ENCODE peak calls at places on chromosomes 2 and 18, in five cellular contexts. B, F, S, G and J are unnamed samples.

GRCh38 chr18:1585881-1586488 is 681.3 kb downstream of the ADCYAP1 start:
- DNase-seq in B (no peak), F (no peak), S (peak; percentile 41), G (peak; percentile 69), J (no peak)

GRCh38 chr2:199407421-199407820 is 50.3 kb downstream of the SATB2 start:
- DNase-seq in B (no peak), F (no peak), S (no peak), G (no peak), J (no peak)

GRCh38 chr2:24421668-24422067 is 61.3 kb upstream of the ITSN2 start:
- DNase-seq in B (peak; percentile 29), F (peak; percentile 53), S (no peak), G (peak; percentile 73), J (peak; percentile 39)

GRCh38 chr18:32899819-32900218 is 127.0 kb upstream of the KLHL14 start:
- DNase-seq in B (no peak), F (no peak), S (no peak), G (peak; percentile 3), J (no peak)

GRCh38 chr2:8625399-8626283 is 56.2 kb upstream of the ID2 start:
- DNase-seq in B (no peak), F (no peak), S (no peak), G (no peak), J (no peak)

GRCh38 chr18:8507881-8508280 is 101.4 kb upstream of the RAB12 start:
- DNase-seq in B (no peak), F (no peak), S (no peak), G (no peak), J (no peak)

GRCh38 chr2:40218679-40219078 is 233.2 kb downstream of the SLC8A1 start:
- DNase-seq in B (no peak), F (no peak), S (no peak), G (no peak), J (peak; percentile 49)

GRCh38 chr2:85524567-85524923 is 14.4 kb upstream of the MAT2A start:
- DNase-seq in B (no peak), F (no peak), S (peak; percentile 69), G (no peak), J (no peak)

GRCh38 chr18:79737426-79737825 is 57.8 kb downstream of the CTDP1 start:
- DNase-seq in B (no peak), F (no peak), S (no peak), G (no peak), J (no peak)

GRCh38 chr18:7779226-7779625 is 212.1 kb downstream of the PTPRM start:
- DNase-seq in B (no peak), F (no peak), S (no peak), G (peak; percentile 54), J (no peak)

GRCh38 chr2:24015562-24016375 is 5.9 kb downstream of the MFSD2B start:
- DNase-seq in B (no peak), F (no peak), S (peak; percentile 99), G (peak; percentile 98), J (no peak)

GRCh38 chr2:33133436-33133835 is 186.7 kb downstream of the LTBP1 start:
- DNase-seq in B (no peak), F (no peak), S (no peak), G (no peak), J (peak; percentile 46)

GRCh38 chr2:33130544-33130943 is 183.8 kb downstream of the LTBP1 start:
- DNase-seq in B (no peak), F (no peak), S (no peak), G (peak; percentile 44), J (no peak)

GRCh38 chr2:33129661-33130447 is 183.1 kb downstream of the LTBP1 start:
- DNase-seq in B (no peak), F (no peak), S (no peak), G (no peak), J (no peak)

GRCh38 chr2:33131108-33131507 is 184.4 kb downstream of the LTBP1 start:
- DNase-seq in B (no peak), F (no peak), S (no peak), G (peak; percentile 69), J (no peak)

GRCh38 chr2:33131820-33132219 is 185.1 kb downstream of the LTBP1 start:
- DNase-seq in B (no peak), F (no peak), S (no peak), G (no peak), J (no peak)
- H3K4me1 ChIP-seq in B (no peaks in the 10 kb centered on the region), F (peaks cover 44% of the 10 kb centered on the region), S (no peaks in the 10 kb centered on the region), G (peaks cover 59% of the 10 kb centered on the region), J (no peaks in the 10 kb centered on the region)

DNA sequence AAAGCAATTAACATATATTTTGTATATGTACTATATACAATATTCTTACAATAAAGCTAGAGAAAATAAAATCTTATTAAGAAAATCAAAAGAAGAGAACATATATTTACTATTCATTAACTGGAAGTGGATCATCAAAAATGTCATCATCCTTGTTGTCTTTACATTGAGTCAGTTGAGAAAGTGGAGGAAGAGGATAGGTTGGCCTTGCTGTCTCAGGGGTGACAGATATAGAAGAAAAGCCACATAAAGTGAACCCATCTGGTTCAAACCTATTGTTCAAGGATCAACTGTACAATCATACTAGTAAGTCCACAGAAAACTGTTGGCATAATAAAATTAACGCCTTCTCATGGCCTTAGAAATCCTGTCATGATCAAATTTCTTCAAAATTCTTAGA is 26.6 kb downstream of the SESTD1 start:
- DNase-seq in B (no peak), F (no peak), S (no peak), G (peak; percentile 31), J (no peak)
- H3K4me1 ChIP-seq in B (peaks cover 18% of the 10 kb centered on the region), F (peaks cover 63% of the 10 kb centered on the region), S (peaks cover 49% of the 10 kb centered on the region), G (peaks cover 66% of the 10 kb centered on the region), J (no peaks in the 10 kb centered on the region)

GRCh38 chr2:231682546-231683291 is 25.6 kb upstream of the PTMA start:
- DNase-seq in B (no peak), F (no peak), S (no peak), G (no peak), J (no peak)
- H3K4me1 ChIP-seq in B (no peaks in the 10 kb centered on the region), F (peaks cover 51% of the 10 kb centered on the region), S (peaks cover 24% of the 10 kb centered on the region), G (peaks cover 11% of the 10 kb centered on the region), J (peaks cover 1% of the 10 kb centered on the region)

GRCh38 chr2:62200868-62201267 is 5.0 kb downstream of the B3GNT2 start:
- DNase-seq in B (no peak), F (no peak), S (no peak), G (no peak), J (no peak)
- H3K4me1 ChIP-seq in B (peaks cover 74% of the 10 kb centered on the region), F (peaks cover 64% of the 10 kb centered on the region), S (peaks cover 34% of the 10 kb centered on the region), G (peaks cover 7% of the 10 kb centered on the region), J (no peaks in the 10 kb centered on the region)

GRCh38 chr2:134389331-134389835 is 135.5 kb downstream of the MGAT5 start:
- DNase-seq in B (no peak), F (no peak), S (no peak), G (no peak), J (no peak)

GRCh38 chr2:134381141-134381540 is 127.3 kb downstream of the MGAT5 start:
- DNase-seq in B (no peak), F (no peak), S (no peak), G (no peak), J (no peak)

GRCh38 chr2:134384131-134384530 is 130.3 kb downstream of the MGAT5 start:
- DNase-seq in B (no peak), F (no peak), S (no peak), G (no peak), J (no peak)

GRCh38 chr2:134385195-134385594 is 131.3 kb downstream of the MGAT5 start:
- DNase-seq in B (no peak), F (no peak), S (no peak), G (no peak), J (no peak)

DNA sequence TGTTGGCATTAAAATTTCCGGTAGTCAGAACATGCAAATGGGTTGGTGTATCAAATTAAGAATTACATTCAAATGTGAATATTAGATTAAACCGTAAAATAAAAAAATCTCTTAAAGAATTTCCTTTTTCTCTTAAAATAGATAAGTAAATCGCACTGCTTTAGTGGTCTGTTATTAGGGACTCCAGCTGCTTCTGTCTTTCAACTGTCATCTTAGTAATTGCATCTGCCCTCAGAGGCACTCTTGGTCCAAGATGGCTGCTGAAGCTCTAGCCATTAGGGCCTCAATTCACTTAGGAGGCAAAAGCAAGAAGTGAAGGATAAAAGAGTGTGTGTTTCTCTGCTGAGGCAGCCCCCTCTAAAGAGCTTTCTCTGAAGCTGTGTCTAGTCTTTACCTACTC is 132.4 kb downstream of the MGAT5 start:
- DNase-seq in B (no peak), F (no peak), S (no peak), G (no peak), J (no peak)
- H3K4me1 ChIP-seq in B (peaks cover 8% of the 10 kb centered on the region), F (no peaks in the 10 kb centered on the region), S (peaks cover 3% of the 10 kb centered on the region), G (peaks cover 2% of the 10 kb centered on the region), J (no peaks in the 10 kb centered on the region)

GRCh38 chr2:216562689-216563435 is 64.2 kb downstream of the RPL37A start:
- DNase-seq in B (no peak), F (no peak), S (no peak), G (no peak), J (no peak)
- H3K4me1 ChIP-seq in B (no peaks in the 10 kb centered on the region), F (peaks cover 35% of the 10 kb centered on the region), S (no peaks in the 10 kb centered on the region), G (no peaks in the 10 kb centered on the region), J (peaks cover 7% of the 10 kb centered on the region)

GRCh38 chr18:9824862-9825479 is 60.8 kb upstream of the TXNDC2 start:
- DNase-seq in B (no peak), F (no peak), S (no peak), G (no peak), J (no peak)

GRCh38 chr18:9824474-9824832 is 61.3 kb upstream of the TXNDC2 start:
- DNase-seq in B (no peak), F (no peak), S (no peak), G (no peak), J (no peak)

GRCh38 chr18:9822587-9822986 is 63.2 kb upstream of the TXNDC2 start:
- DNase-seq in B (no peak), F (no peak), S (no peak), G (no peak), J (no peak)

GRCh38 chr18:9825571-9826073 is 60.2 kb upstream of the TXNDC2 start:
- DNase-seq in B (no peak), F (no peak), S (peak; percentile 96), G (peak; percentile 95), J (no peak)

GRCh38 chr18:9823805-9824473 is 61.8 kb upstream of the TXNDC2 start:
- DNase-seq in B (no peak), F (no peak), S (no peak), G (no peak), J (no peak)
- H3K4me1 ChIP-seq in B (no peaks in the 10 kb centered on the region), F (peaks cover 40% of the 10 kb centered on the region), S (peaks cover 54% of the 10 kb centered on the region), G (peaks cover 44% of the 10 kb centered on the region), J (peaks cover 13% of the 10 kb centered on the region)

GRCh38 chr18:45441110-45441842 is 174.0 kb upstream of the SLC14A2 start:
- DNase-seq in B (no peak), F (no peak), S (no peak), G (peak; percentile 46), J (no peak)
- H3K4me1 ChIP-seq in B (no peaks in the 10 kb centered on the region), F (no peaks in the 10 kb centered on the region), S (no peaks in the 10 kb centered on the region), G (no peaks in the 10 kb centered on the region), J (no peaks in the 10 kb centered on the region)

GRCh38 chr2:44495035-44495434 is 133.3 kb downstream of the CAMKMT start:
- DNase-seq in B (no peak), F (no peak), S (no peak), G (no peak), J (no peak)
- H3K4me1 ChIP-seq in B (no peaks in the 10 kb centered on the region), F (peaks cover 6% of the 10 kb centered on the region), S (peaks cover 37% of the 10 kb centered on the region), G (no peaks in the 10 kb centered on the region), J (no peaks in the 10 kb centered on the region)